ENCODE peak calls at places on chromosomes 3 and 15, in four cellular contexts. U is cardiac fibroblast, I is Ammon's horn, F is NCI-H460. V is an unnamed sample.

GRCh38 chr3:66673305-66673704 is 172.5 kb upstream of the LRIG1 start:
- DNase-seq in U (peak; percentile 4), I (peak; percentile 15), F (no peak), V (no peak)

GRCh38 chr3:130386604-130387263 is 41.3 kb downstream of the COL6A5 start:
- DNase-seq in U (peak; percentile 36), I (no peak), F (no peak), V (no peak)

GRCh38 chr3:48695113-48695753 is 9.5 kb upstream of the NCKIPSD start:
- DNase-seq in U (peak; percentile 87), I (peak; percentile 51), F (no peak), V (no peak)

GRCh38 chr3:176994876-176995781 is 202.2 kb downstream of the TBL1XR1 start:
- DNase-seq in U (no peak), I (no peak), F (no peak), V (no peak)

GRCh38 chr3:135271562-135272290 is 476.7 kb downstream of the EPHB1 start:
- DNase-seq in U (no peak), I (no peak), F (no peak), V (no peak)

GRCh38 chr15:81573098-81573746 is 199.2 kb upstream of the TMC3 start:
- DNase-seq in U (no peak), I (no peak), F (no peak), V (no peak)

GRCh38 chr3:152968388-152969024 is 133.6 kb downstream of the P2RY1 start:
- DNase-seq in U (peak; percentile 70), I (no peak), F (no peak), V (no peak)

GRCh38 chr3:51710631-51711351 is 3.9 kb downstream of the GRM2 start:
- DNase-seq in U (no peak), I (no peak), F (no peak), V (no peak)

GRCh38 chr3:45655906-45656305 is 33.3 kb upstream of the SACM1L start:
- DNase-seq in U (peak; percentile 53), I (no peak), F (no peak), V (no peak)

GRCh38 chr3:97981886-97982285 is 9.7 kb upstream of the RIOX2 start:
- DNase-seq in U (peak; percentile 76), I (no peak), F (no peak), V (peak; percentile 25)

GRCh38 chr15:101267320-101268104 is 9.8 kb downstream of the SELENOS start:
- DNase-seq in U (peak; percentile 89), I (peak; percentile 62), F (no peak), V (no peak)

GRCh38 chr3:51985971-51986947 is 2.9 kb downstream of the ACY1 start:
- DNase-seq in U (no peak), I (no peak), F (no peak), V (no peak)

GRCh38 chr3:169629895-169630294 is 33.6 kb downstream of the MECOM start:
- DNase-seq in U (no peak), I (no peak), F (no peak), V (no peak)

GRCh38 chr3:61114316-61114953 is 136.8 kb downstream of the FHIT start:
- DNase-seq in U (no peak), I (no peak), F (no peak), V (no peak)

GRCh38 chr15:51917493-51917892 is 54.1 kb downstream of the LEO1 start:
- DNase-seq in U (peak; percentile 31), I (no peak), F (peak; percentile 31), V (no peak)

GRCh38 chr3:52397676-52398399 is 47.1 kb downstream of the SEMA3G start:
- DNase-seq in U (no peak), I (no peak), F (no peak), V (no peak)

GRCh38 chr15:39244776-39245175 is 336.1 kb upstream of the THBS1 start:
- DNase-seq in U (no peak), I (no peak), F (no peak), V (no peak)

GRCh38 chr15:79541176-79541575 is 109.0 kb downstream of the MINAR1 start:
- DNase-seq in U (no peak), I (no peak), F (no peak), V (no peak)

GRCh38 chr3:36635731-36636130 is 128.6 kb downstream of the DCLK3 start:
- DNase-seq in U (peak; percentile 39), I (no peak), F (no peak), V (no peak)

GRCh38 chr3:1139071-1139470 is 46.2 kb downstream of the CNTN6 start:
- DNase-seq in U (no peak), I (no peak), F (no peak), V (no peak)

GRCh38 chr3:143168518-143169192 is 49.1 kb downstream of the CHST2 start:
- DNase-seq in U (peak; percentile 58), I (no peak), F (no peak), V (no peak)

GRCh38 chr3:50627407-50628051 is 10.6 kb downstream of the MAPKAPK3 start:
- DNase-seq in U (peak; percentile 72), I (peak; percentile 73), F (peak; percentile 36), V (no peak)

GRCh38 chr15:99019558-99020540 is 12.3 kb upstream of the PGPEP1L start:
- DNase-seq in U (peak; percentile 79), I (peak; percentile 76), F (peak; percentile 66), V (no peak)

GRCh38 chr15:58498821-58499580 is 67.2 kb downstream of the LIPC start:
- DNase-seq in U (peak; percentile 93), I (no peak), F (no peak), V (no peak)